ENCODE peak calls at places on chromosomes 4 and X, in nine cellular contexts. Y is ecto neural progenitor cell, G is T-helper 9 cell, E is astrocyte of the hippocampus, L is AG08395, R is T follicular helper cell, N is GM04503, X is fibroblast of the aortic adventitia, S is stomach. J is an unnamed sample.

GRCh38 chr4:912548-913279 is 19.4 kb downstream of the GAK start:
- DNase-seq in S (no peak), L (no peak), R (no peak), X (no peak), Y (no peak), N (no peak), E (no peak), G (no peak), J (no peak)

GRCh38 chrX:106959897-106960296 is 39.7 kb downstream of the CLDN2 start:
- DNase-seq in S (no peak), G (no peak), L (peak; percentile 35), E (peak; percentile 60), R (no peak), N (no peak), X (peak; percentile 43), Y (no peak), J (no peak)

GRCh38 chr4:7361256-7361655 is 73.5 kb downstream of the PSAPL1 start:
- DNase-seq in Y (no peak), G (no peak), X (no peak), E (no peak), R (no peak), S (no peak), L (no peak), N (no peak), J (peak; percentile 48)

GRCh38 chrX:109902665-109903064 is 100.2 kb upstream of the TMEM164 start:
- DNase-seq in N (no peak), G (no peak), Y (no peak), L (no peak), E (peak; percentile 65), X (peak; percentile 49), S (no peak), R (no peak), J (no peak)

GRCh38 chr4:96103086-96103485 is 263.2 kb downstream of the PDHA2 start:
- DNase-seq in Y (no peak), S (no peak), R (no peak), N (no peak), X (peak; percentile 20), E (peak; percentile 81), G (no peak), L (no peak), J (no peak)

GRCh38 chr4:174222266-174222872 is 61.1 kb downstream of the FBXO8 start:
- DNase-seq in S (no peak), R (no peak), E (peak; percentile 43), L (peak; percentile 26), G (no peak), N (no peak), X (peak; percentile 56), Y (no peak), J (no peak)

GRCh38 chr4:85491527-85491926 is 16.6 kb downstream of the ARHGAP24 start:
- DNase-seq in Y (no peak), N (no peak), S (no peak), E (no peak), G (no peak), L (no peak), X (no peak), R (no peak), J (no peak)

GRCh38 chr4:14225683-14226207 is 598.2 kb upstream of the BOD1L1 start:
- DNase-seq in N (no peak), Y (no peak), R (no peak), E (no peak), G (no peak), X (no peak), L (no peak), S (no peak), J (no peak)

GRCh38 chr4:103915224-103915869 is 195.6 kb upstream of the TACR3 start:
- DNase-seq in R (no peak), Y (no peak), S (no peak), E (peak; percentile 23), N (no peak), G (no peak), X (peak; percentile 33), L (peak; percentile 11), J (no peak)

GRCh38 chr4:66693694-66694093 is 851.6 kb downstream of the CENPC start:
- DNase-seq in N (no peak), R (no peak), S (no peak), X (peak; percentile 61), G (no peak), L (no peak), E (peak; percentile 60), Y (no peak), J (no peak)

GRCh38 chrX:300334-300733 is 18.3 kb downstream of the GTPBP6 start:
- DNase-seq in N (no peak), G (no peak), S (no peak), L (no peak), X (no peak), E (no peak), R (no peak), Y (no peak), J (no peak)

GRCh38 chrX:28901637-28902036 is 314.4 kb downstream of the IL1RAPL1 start:
- DNase-seq in L (no peak), S (no peak), X (peak; percentile 27), N (no peak), G (no peak), E (no peak), R (no peak), Y (no peak), J (no peak)

GRCh38 chrX:46587158-46587557 is 13.6 kb downstream of the CHST7 start:
- DNase-seq in E (peak; percentile 54), L (no peak), R (no peak), Y (no peak), N (no peak), S (no peak), X (peak; percentile 57), G (no peak), J (no peak)

GRCh38 chrX:37060999-37061398 is 52.8 kb downstream of the FAM47C start:
- DNase-seq in R (no peak), L (peak; percentile 4), X (peak; percentile 44), S (no peak), N (peak; percentile 1), G (no peak), Y (no peak), E (peak; percentile 51), J (no peak)

GRCh38 chrX:107493141-107493540 is 43.7 kb downstream of the FRMPD3 start:
- DNase-seq in R (no peak), S (no peak), N (no peak), X (no peak), G (no peak), E (no peak), L (no peak), Y (no peak), J (no peak)